ENCODE peak calls at places on chromosomes 2 and 18, in nine cellular contexts. One of them, this sample, is unnamed.

GRCh38 chr18:56330381-56331115 is 307.8 kb downstream of the TXNL1 start:
- DNase-seq in activated gamma-delta T cell treated with Interleukin-2 at 50 U/mL for 16 hours: no peak
- DNase-seq in EL: no peak
- DNase-seq in activated CD8-positive, alpha-beta memory T cell treated with anti-CD3 and anti-CD28 coated beads for 24 hours: no peak
- DNase-seq in NCI-H1092 treated with DMSO at 0.1 percent for 48 hours: no peak
- DNase-seq in HT1080: no peak
- DNase-seq in stimulated activated naive CD8-positive, alpha-beta T cell treated with anti-CD3 and anti-CD28 coated beads, Interleukin-15, amount 100 ng/mL, for 72 hours: no peak
- DNase-seq in kidney: no peak
- DNase-seq in left colon: no peak
- DNase-seq in this sample: no peak

GRCh38 chr2:1769703-1770422 is 25.5 kb upstream of the PXDN start:
- DNase-seq in activated gamma-delta T cell treated with Interleukin-2 at 50 U/mL for 16 hours: peak; percentile 64
- DNase-seq in EL: peak; percentile 50
- DNase-seq in activated CD8-positive, alpha-beta memory T cell treated with anti-CD3 and anti-CD28 coated beads for 24 hours: peak; percentile 76
- DNase-seq in NCI-H1092 treated with DMSO at 0.1 percent for 48 hours: peak; percentile 61
- DNase-seq in HT1080: peak; percentile 43
- DNase-seq in stimulated activated naive CD8-positive, alpha-beta T cell treated with anti-CD3 and anti-CD28 coated beads, Interleukin-15, amount 100 ng/mL, for 72 hours: peak; percentile 44
- DNase-seq in kidney: peak; percentile 79
- DNase-seq in left colon: peak; percentile 88
- DNase-seq in this sample: no peak

GRCh38 chr2:218888341-218888740 is 7.7 kb downstream of the WNT10A start:
- DNase-seq in activated gamma-delta T cell treated with Interleukin-2 at 50 U/mL for 16 hours: no peak
- DNase-seq in EL: no peak
- DNase-seq in activated CD8-positive, alpha-beta memory T cell treated with anti-CD3 and anti-CD28 coated beads for 24 hours: no peak
- DNase-seq in NCI-H1092 treated with DMSO at 0.1 percent for 48 hours: no peak
- DNase-seq in HT1080: no peak
- DNase-seq in stimulated activated naive CD8-positive, alpha-beta T cell treated with anti-CD3 and anti-CD28 coated beads, Interleukin-15, amount 100 ng/mL, for 72 hours: no peak
- DNase-seq in kidney: no peak
- DNase-seq in left colon: no peak
- DNase-seq in this sample: no peak

GRCh38 chr2:45024600-45025291 is 15.5 kb upstream of the SIX2 start:
- DNase-seq in activated gamma-delta T cell treated with Interleukin-2 at 50 U/mL for 16 hours: no peak
- DNase-seq in EL: peak; percentile 97
- DNase-seq in activated CD8-positive, alpha-beta memory T cell treated with anti-CD3 and anti-CD28 coated beads for 24 hours: no peak
- DNase-seq in NCI-H1092 treated with DMSO at 0.1 percent for 48 hours: no peak
- DNase-seq in HT1080: peak; percentile 99
- DNase-seq in stimulated activated naive CD8-positive, alpha-beta T cell treated with anti-CD3 and anti-CD28 coated beads, Interleukin-15, amount 100 ng/mL, for 72 hours: no peak
- DNase-seq in kidney: no peak
- DNase-seq in left colon: no peak
- DNase-seq in this sample: peak; percentile 90

GRCh38 chr2:64225491-64225890 is 81.3 kb upstream of the PELI1 start:
- DNase-seq in activated gamma-delta T cell treated with Interleukin-2 at 50 U/mL for 16 hours: no peak
- DNase-seq in EL: peak; percentile 50
- DNase-seq in activated CD8-positive, alpha-beta memory T cell treated with anti-CD3 and anti-CD28 coated beads for 24 hours: no peak
- DNase-seq in NCI-H1092 treated with DMSO at 0.1 percent for 48 hours: no peak
- DNase-seq in HT1080: peak; percentile 52
- DNase-seq in stimulated activated naive CD8-positive, alpha-beta T cell treated with anti-CD3 and anti-CD28 coated beads, Interleukin-15, amount 100 ng/mL, for 72 hours: no peak
- DNase-seq in kidney: no peak
- DNase-seq in left colon: no peak
- DNase-seq in this sample: no peak

GRCh38 chr2:46451131-46451711 is 28.1 kb upstream of the TMEM247 start:
- DNase-seq in activated gamma-delta T cell treated with Interleukin-2 at 50 U/mL for 16 hours: no peak
- DNase-seq in EL: no peak
- DNase-seq in activated CD8-positive, alpha-beta memory T cell treated with anti-CD3 and anti-CD28 coated beads for 24 hours: no peak
- DNase-seq in NCI-H1092 treated with DMSO at 0.1 percent for 48 hours: no peak
- DNase-seq in HT1080: no peak
- DNase-seq in stimulated activated naive CD8-positive, alpha-beta T cell treated with anti-CD3 and anti-CD28 coated beads, Interleukin-15, amount 100 ng/mL, for 72 hours: no peak
- DNase-seq in kidney: no peak
- DNase-seq in left colon: no peak
- DNase-seq in this sample: no peak

GRCh38 chr2:70525032-70525431 is 28.6 kb downstream of the TGFA start:
- DNase-seq in activated gamma-delta T cell treated with Interleukin-2 at 50 U/mL for 16 hours: no peak
- DNase-seq in EL: peak; percentile 86
- DNase-seq in activated CD8-positive, alpha-beta memory T cell treated with anti-CD3 and anti-CD28 coated beads for 24 hours: no peak
- DNase-seq in NCI-H1092 treated with DMSO at 0.1 percent for 48 hours: no peak
- DNase-seq in HT1080: peak; percentile 45
- DNase-seq in stimulated activated naive CD8-positive, alpha-beta T cell treated with anti-CD3 and anti-CD28 coated beads, Interleukin-15, amount 100 ng/mL, for 72 hours: no peak
- DNase-seq in kidney: no peak
- DNase-seq in left colon: peak; percentile 29
- DNase-seq in this sample: no peak

GRCh38 chr2:9741110-9741509 is 102.2 kb upstream of the TAF1B start:
- DNase-seq in activated gamma-delta T cell treated with Interleukin-2 at 50 U/mL for 16 hours: no peak
- DNase-seq in EL: peak; percentile 19
- DNase-seq in activated CD8-positive, alpha-beta memory T cell treated with anti-CD3 and anti-CD28 coated beads for 24 hours: no peak
- DNase-seq in NCI-H1092 treated with DMSO at 0.1 percent for 48 hours: no peak
- DNase-seq in HT1080: no peak
- DNase-seq in stimulated activated naive CD8-positive, alpha-beta T cell treated with anti-CD3 and anti-CD28 coated beads, Interleukin-15, amount 100 ng/mL, for 72 hours: no peak
- DNase-seq in kidney: no peak
- DNase-seq in left colon: no peak
- DNase-seq in this sample: no peak

GRCh38 chr2:46983065-46983801 is 67.6 kb upstream of the MCFD2 start:
- DNase-seq in activated gamma-delta T cell treated with Interleukin-2 at 50 U/mL for 16 hours: no peak
- DNase-seq in EL: peak; percentile 42
- DNase-seq in activated CD8-positive, alpha-beta memory T cell treated with anti-CD3 and anti-CD28 coated beads for 24 hours: no peak
- DNase-seq in NCI-H1092 treated with DMSO at 0.1 percent for 48 hours: no peak
- DNase-seq in HT1080: peak; percentile 61
- DNase-seq in stimulated activated naive CD8-positive, alpha-beta T cell treated with anti-CD3 and anti-CD28 coated beads, Interleukin-15, amount 100 ng/mL, for 72 hours: no peak
- DNase-seq in kidney: no peak
- DNase-seq in left colon: peak; percentile 52
- DNase-seq in this sample: no peak

GRCh38 chr18:79523738-79524180 is 128.0 kb downstream of the NFATC1 start:
- DNase-seq in activated gamma-delta T cell treated with Interleukin-2 at 50 U/mL for 16 hours: peak; percentile 55
- DNase-seq in EL: no peak
- DNase-seq in activated CD8-positive, alpha-beta memory T cell treated with anti-CD3 and anti-CD28 coated beads for 24 hours: no peak
- DNase-seq in NCI-H1092 treated with DMSO at 0.1 percent for 48 hours: no peak
- DNase-seq in HT1080: no peak
- DNase-seq in stimulated activated naive CD8-positive, alpha-beta T cell treated with anti-CD3 and anti-CD28 coated beads, Interleukin-15, amount 100 ng/mL, for 72 hours: peak; percentile 74
- DNase-seq in kidney: peak; percentile 68
- DNase-seq in left colon: peak; percentile 41
- DNase-seq in this sample: no peak

GRCh38 chr2:227154976-227155375 is 9.0 kb downstream of the COL4A4 start:
- DNase-seq in activated gamma-delta T cell treated with Interleukin-2 at 50 U/mL for 16 hours: no peak
- DNase-seq in EL: peak; percentile 82
- DNase-seq in activated CD8-positive, alpha-beta memory T cell treated with anti-CD3 and anti-CD28 coated beads for 24 hours: no peak
- DNase-seq in NCI-H1092 treated with DMSO at 0.1 percent for 48 hours: no peak
- DNase-seq in HT1080: peak; percentile 23
- DNase-seq in stimulated activated naive CD8-positive, alpha-beta T cell treated with anti-CD3 and anti-CD28 coated beads, Interleukin-15, amount 100 ng/mL, for 72 hours: no peak
- DNase-seq in kidney: no peak
- DNase-seq in left colon: no peak
- DNase-seq in this sample: no peak

GRCh38 chr2:161418715-161419337 is 2.7 kb downstream of the TBR1 start:
- DNase-seq in activated gamma-delta T cell treated with Interleukin-2 at 50 U/mL for 16 hours: no peak
- DNase-seq in EL: peak; percentile 37
- DNase-seq in activated CD8-positive, alpha-beta memory T cell treated with anti-CD3 and anti-CD28 coated beads for 24 hours: peak; percentile 59
- DNase-seq in NCI-H1092 treated with DMSO at 0.1 percent for 48 hours: no peak
- DNase-seq in HT1080: no peak
- DNase-seq in stimulated activated naive CD8-positive, alpha-beta T cell treated with anti-CD3 and anti-CD28 coated beads, Interleukin-15, amount 100 ng/mL, for 72 hours: peak; percentile 10
- DNase-seq in kidney: no peak
- DNase-seq in left colon: peak; percentile 59
- DNase-seq in this sample: no peak

GRCh38 chr2:10923965-10924364 is 12.2 kb downstream of the KCNF1 start:
- DNase-seq in activated gamma-delta T cell treated with Interleukin-2 at 50 U/mL for 16 hours: no peak
- DNase-seq in EL: no peak
- DNase-seq in activated CD8-positive, alpha-beta memory T cell treated with anti-CD3 and anti-CD28 coated beads for 24 hours: no peak
- DNase-seq in NCI-H1092 treated with DMSO at 0.1 percent for 48 hours: no peak
- DNase-seq in HT1080: no peak
- DNase-seq in stimulated activated naive CD8-positive, alpha-beta T cell treated with anti-CD3 and anti-CD28 coated beads, Interleukin-15, amount 100 ng/mL, for 72 hours: no peak
- DNase-seq in kidney: no peak
- DNase-seq in left colon: no peak
- DNase-seq in this sample: no peak

This sample was measured in AG09319.